ENCODE peak calls at places on chromosomes 5 and 9, in nine cellular contexts. A, O, C, Z, S, B, X, K and D are unnamed samples.

GRCh38 chr9:111691686-111692329 is 30.4 kb downstream of the GNG10 start:
- DNase-seq in S (no peak), C (peak; percentile 16), A (peak; percentile 25), B (peak; percentile 68), K (no peak), O (no peak), Z (no peak), X (no peak), D (no peak)

GRCh38 chr5:118863345-118863744 is 125.0 kb downstream of the DTWD2 start:
- DNase-seq in O (no peak), S (no peak), A (no peak), Z (no peak), C (no peak), X (no peak), K (no peak), B (no peak), D (no peak)

GRCh38 chr5:159890141-159890540 is 26.1 kb upstream of the ADRA1B start:
- DNase-seq in S (no peak), B (no peak), A (no peak), Z (no peak), O (no peak), X (no peak), K (no peak), C (no peak), D (no peak)

GRCh38 chr5:124584991-124585715 is 161.3 kb downstream of the ZNF608 start:
- DNase-seq in C (no peak), K (no peak), S (no peak), X (no peak), B (no peak), Z (no peak), O (no peak), A (no peak), D (no peak)

GRCh38 chr9:129109504-129109903 is 1.1 kb downstream of the CRAT start:
- DNase-seq in C (no peak), O (no peak), X (no peak), K (peak; percentile 72), Z (peak; percentile 53), S (no peak), A (peak; percentile 60), B (no peak), D (no peak)

GRCh38 chr9:131262327-131263032 is 13.8 kb downstream of the FAM78A start:
- DNase-seq in Z (no peak), S (no peak), K (no peak), B (no peak), O (no peak), C (no peak), A (no peak), X (no peak), D (no peak)

GRCh38 chr9:5112646-5113045 is 72.8 kb downstream of the INSL6 start:
- DNase-seq in S (no peak), B (no peak), O (no peak), K (no peak), Z (no peak), X (no peak), A (no peak), C (no peak), D (no peak)

GRCh38 chr5:20958641-20959040 is 970.6 kb upstream of the CDH18 start:
- DNase-seq in S (no peak), Z (no peak), K (no peak), O (no peak), C (no peak), B (no peak), A (no peak), X (no peak), D (no peak)

GRCh38 chr5:135497971-135498661 is 37.6 kb downstream of the NEUROG1 start:
- DNase-seq in K (no peak), B (no peak), S (no peak), Z (no peak), A (no peak), X (no peak), O (no peak), C (no peak), D (no peak)

GRCh38 chr9:137303031-137303892 is 1.2 kb upstream of the NRARP start:
- DNase-seq in Z (no peak), A (no peak), B (no peak), O (no peak), K (peak; percentile 58), C (no peak), X (no peak), S (no peak), D (no peak)

GRCh38 chr5:157607371-157608161 is 32.0 kb upstream of the ADAM19 start:
- DNase-seq in C (peak; percentile 20), X (no peak), Z (no peak), S (no peak), A (peak; percentile 21), K (peak; percentile 90), O (no peak), B (peak; percentile 28), D (no peak)

GRCh38 chr5:87076931-87077330 is 190.8 kb upstream of the RASA1 start:
- DNase-seq in Z (no peak), B (no peak), C (no peak), S (no peak), K (no peak), A (no peak), O (no peak), X (no peak), D (no peak)

GRCh38 chr5:180830253-180831138 is 27.9 kb upstream of the MGAT1 start:
- DNase-seq in Z (peak; percentile 63), O (peak; percentile 45), A (no peak), K (peak; percentile 75), S (peak; percentile 85), C (no peak), X (peak; percentile 67), B (peak; percentile 49), D (peak; percentile 78)

GRCh38 chr9:89863837-89864236 is 259.0 kb downstream of the GADD45G start:
- DNase-seq in X (no peak), O (no peak), B (no peak), A (no peak), K (no peak), C (no peak), S (no peak), Z (no peak), D (no peak)

GRCh38 chr5:125865166-125865815 is 557.9 kb upstream of the GRAMD2B start:
- DNase-seq in O (no peak), Z (no peak), B (peak; percentile 52), S (no peak), K (no peak), C (peak; percentile 56), X (no peak), A (no peak), D (no peak)

GRCh38 chr9:89797970-89798369 is 193.2 kb downstream of the GADD45G start:
- DNase-seq in X (no peak), S (peak; percentile 63), C (no peak), K (peak; percentile 32), O (no peak), A (no peak), B (no peak), Z (no peak), D (no peak)

GRCh38 chr5:485943-486491 is 38.2 kb downstream of the SLC9A3 start:
- DNase-seq in C (no peak), K (no peak), O (no peak), A (no peak), B (no peak), Z (no peak), S (no peak), X (no peak), D (no peak)

GRCh38 chr9:136516191-136516654 is 29.6 kb downstream of the NOTCH1 start:
- DNase-seq in A (no peak), K (no peak), O (peak; percentile 88), C (no peak), S (no peak), B (no peak), Z (no peak), X (peak; percentile 83), D (no peak)

GRCh38 chr9:132125361-132125760 is 36.5 kb upstream of the NTNG2 start:
- DNase-seq in B (no peak), S (no peak), Z (no peak), A (no peak), X (no peak), K (no peak), O (no peak), C (no peak), D (no peak)

GRCh38 chr9:13128266-13128825 is 151.1 kb downstream of the MPDZ start:
- DNase-seq in K (no peak), S (no peak), B (peak; percentile 70), A (peak; percentile 6), X (no peak), C (no peak), Z (no peak), O (no peak), D (no peak)

GRCh38 chr5:139709587-139710369 is 61.6 kb downstream of the CXXC5 start:
- DNase-seq in K (peak; percentile 79), C (no peak), B (no peak), Z (no peak), S (no peak), X (no peak), A (no peak), O (no peak), D (no peak)

GRCh38 chr5:132410451-132411381 is 41.2 kb downstream of the SLC22A5 start:
- DNase-seq in Z (peak; percentile 83), K (peak; percentile 86), S (peak; percentile 91), X (peak; percentile 71), O (peak; percentile 71), B (peak; percentile 87), A (peak; percentile 79), C (no peak), D (peak; percentile 78)

GRCh38 chr5:149475777-149476176 is 75.5 kb downstream of the CSNK1A1 start:
- DNase-seq in K (peak; percentile 39), C (no peak), S (no peak), Z (no peak), O (no peak), B (no peak), X (no peak), A (no peak), D (no peak)